ENCODE peak calls at places on chromosomes 7 and 10, in four cellular contexts. One of them, this sample, is unnamed.
A peak's percentile ranks its signal among the peaks of the same experiment; 100 is the strongest.

GRCh38 chr10:19488592-19489280 is 327.5 kb upstream of the PLXDC2 start:
- DNase-seq in CD14-positive monocyte: peak; percentile 38
- DNase-seq in hypothalamus: peak; percentile 24
- DNase-seq in ovary: peak; percentile 59
- DNase-seq in this sample: peak; percentile 48

GRCh38 chr7:90411510-90411909 is 8.2 kb downstream of the CLDN12 start:
- DNase-seq in CD14-positive monocyte: no peak
- DNase-seq in hypothalamus: no peak
- DNase-seq in ovary: no peak
- DNase-seq in this sample: no peak

GRCh38 chr7:22582860-22583640 is 83.1 kb upstream of the STEAP1B start:
- DNase-seq in CD14-positive monocyte: no peak
- DNase-seq in hypothalamus: no peak
- DNase-seq in ovary: no peak
- DNase-seq in this sample: no peak

GRCh38 chr7:51456471-51457060 is 140.0 kb upstream of the COBL start:
- DNase-seq in CD14-positive monocyte: no peak
- DNase-seq in hypothalamus: no peak
- DNase-seq in ovary: no peak
- DNase-seq in this sample: no peak

GRCh38 chr10:3803295-3803883 is 18.4 kb upstream of the KLF6 start:
- DNase-seq in CD14-positive monocyte: peak; percentile 74
- DNase-seq in hypothalamus: no peak
- DNase-seq in ovary: no peak
- DNase-seq in this sample: no peak

GRCh38 chr7:100589341-100589935 is 3.3 kb downstream of the FBXO24 start:
- DNase-seq in CD14-positive monocyte: no peak
- DNase-seq in hypothalamus: no peak
- DNase-seq in ovary: no peak
- DNase-seq in this sample: no peak

GRCh38 chr10:70542565-70542938 is 60.0 kb downstream of the PRF1 start:
- DNase-seq in CD14-positive monocyte: no peak
- DNase-seq in hypothalamus: no peak
- DNase-seq in ovary: no peak
- DNase-seq in this sample: no peak

GRCh38 chr10:131929122-131929845 is 28.5 kb downstream of the PPP2R2D start:
- DNase-seq in CD14-positive monocyte: no peak
- DNase-seq in hypothalamus: no peak
- DNase-seq in ovary: no peak
- DNase-seq in this sample: no peak

GRCh38 chr10:30940279-30940678 is 91.4 kb downstream of the ZNF438 start:
- DNase-seq in CD14-positive monocyte: no peak
- DNase-seq in hypothalamus: no peak
- DNase-seq in ovary: no peak
- DNase-seq in this sample: no peak

GRCh38 chr7:41134242-41134872 is 568.5 kb downstream of the INHBA start:
- DNase-seq in CD14-positive monocyte: no peak
- DNase-seq in hypothalamus: no peak
- DNase-seq in ovary: no peak
- DNase-seq in this sample: no peak

GRCh38 chr7:128405345-128406146 is 4.2 kb downstream of the IMPDH1 start:
- DNase-seq in CD14-positive monocyte: no peak
- DNase-seq in hypothalamus: no peak
- DNase-seq in ovary: peak; percentile 71
- DNase-seq in this sample: peak; percentile 58

GRCh38 chr7:17991866-17992648 is 35.6 kb downstream of the PRPS1L1 start:
- DNase-seq in CD14-positive monocyte: no peak
- DNase-seq in hypothalamus: no peak
- DNase-seq in ovary: no peak
- DNase-seq in this sample: no peak

GRCh38 chr7:19619122-19619521 is 89.7 kb downstream of the POLR1F start:
- DNase-seq in CD14-positive monocyte: no peak
- DNase-seq in hypothalamus: no peak
- DNase-seq in ovary: no peak
- DNase-seq in this sample: no peak

GRCh38 chr7:151239837-151240459 is 7.7 kb downstream of the CHPF2 start:
- DNase-seq in CD14-positive monocyte: no peak
- DNase-seq in hypothalamus: no peak
- DNase-seq in ovary: no peak
- DNase-seq in this sample: no peak

GRCh38 chr10:122703483-122704448 is 4.1 kb upstream of the C10orf120 start:
- DNase-seq in CD14-positive monocyte: no peak
- DNase-seq in hypothalamus: peak; percentile 47
- DNase-seq in ovary: peak; percentile 19
- DNase-seq in this sample: peak; percentile 67

GRCh38 chr7:130189281-130189782 is 15.9 kb downstream of the TMEM209 start:
- DNase-seq in CD14-positive monocyte: no peak
- DNase-seq in hypothalamus: no peak
- DNase-seq in ovary: no peak
- DNase-seq in this sample: no peak

GRCh38 chr10:96017227-96017687 is 26.1 kb upstream of the CCNJ start:
- DNase-seq in CD14-positive monocyte: no peak
- DNase-seq in hypothalamus: no peak
- DNase-seq in ovary: no peak
- DNase-seq in this sample: no peak

GRCh38 chr10:52215745-52216361 is 98.2 kb upstream of the DKK1 start:
- DNase-seq in CD14-positive monocyte: no peak
- DNase-seq in hypothalamus: peak; percentile 1
- DNase-seq in ovary: peak; percentile 29
- DNase-seq in this sample: no peak

GRCh38 chr7:355568-355967 is 65.6 kb downstream of the FOXL3 start:
- DNase-seq in CD14-positive monocyte: no peak
- DNase-seq in hypothalamus: no peak
- DNase-seq in ovary: no peak
- DNase-seq in this sample: no peak

GRCh38 chr7:29146888-29147609 is 712 bp upstream of the CPVL start:
- DNase-seq in CD14-positive monocyte: no peak
- DNase-seq in hypothalamus: no peak
- DNase-seq in ovary: peak; percentile 21
- DNase-seq in this sample: peak; percentile 69

GRCh38 chr10:51860257-51860656 is 160.9 kb upstream of the CSTF2T start:
- DNase-seq in CD14-positive monocyte: no peak
- DNase-seq in hypothalamus: no peak
- DNase-seq in ovary: no peak
- DNase-seq in this sample: no peak

GRCh38 chr10:660413-660979 is 29.0 kb downstream of the DIP2C start:
- DNase-seq in CD14-positive monocyte: no peak
- DNase-seq in hypothalamus: no peak
- DNase-seq in ovary: no peak
- DNase-seq in this sample: no peak

GRCh38 chr7:158865462-158865922 is 9.1 kb downstream of the DYNC2I1 start:
- DNase-seq in CD14-positive monocyte: no peak
- DNase-seq in hypothalamus: no peak
- DNase-seq in ovary: no peak
- DNase-seq in this sample: no peak

GRCh38 chr10:94006591-94007550 is 13.1 kb downstream of the PLCE1 start:
- DNase-seq in CD14-positive monocyte: no peak
- DNase-seq in hypothalamus: no peak
- DNase-seq in ovary: no peak
- DNase-seq in this sample: no peak

GRCh38 chr7:99679400-99680191 is at the start of gene CYP3A5:
- DNase-seq in CD14-positive monocyte: no peak
- DNase-seq in hypothalamus: no peak
- DNase-seq in ovary: no peak
- DNase-seq in this sample: no peak

GRCh38 chr7:128939861-128940410 is 2.2 kb downstream of the IRF5 start:
- DNase-seq in CD14-positive monocyte: no peak
- DNase-seq in hypothalamus: no peak
- DNase-seq in ovary: no peak
- DNase-seq in this sample: no peak

GRCh38 chr10:114821915-114822770 is 563 bp downstream of the FHIP2A start:
- DNase-seq in CD14-positive monocyte: peak; percentile 44
- DNase-seq in hypothalamus: peak; percentile 45
- DNase-seq in ovary: peak; percentile 47
- DNase-seq in this sample: peak; percentile 18

GRCh38 chr7:1175967-1176851 is 16.2 kb upstream of the ZFAND2A start:
- DNase-seq in CD14-positive monocyte: peak; percentile 71
- DNase-seq in hypothalamus: peak; percentile 63
- DNase-seq in ovary: peak; percentile 86
- DNase-seq in this sample: peak; percentile 80

GRCh38 chr7:80218723-80219122 is 84.1 kb downstream of the GNAI1 start:
- DNase-seq in CD14-positive monocyte: no peak
- DNase-seq in hypothalamus: no peak
- DNase-seq in ovary: no peak
- DNase-seq in this sample: no peak

GRCh38 chr7:510782-511281 is 8.8 kb downstream of the PDGFA start:
- DNase-seq in CD14-positive monocyte: no peak
- DNase-seq in hypothalamus: no peak
- DNase-seq in ovary: no peak
- DNase-seq in this sample: peak; percentile 11

GRCh38 chr10:110901954-110902819 is 16.8 kb downstream of the BBIP1 start:
- DNase-seq in CD14-positive monocyte: no peak
- DNase-seq in hypothalamus: no peak
- DNase-seq in ovary: no peak
- DNase-seq in this sample: no peak

GRCh38 chr10:51007781-51008180 is 66.5 kb upstream of the PRKG1 start:
- DNase-seq in CD14-positive monocyte: no peak
- DNase-seq in hypothalamus: no peak
- DNase-seq in ovary: no peak
- DNase-seq in this sample: no peak

GRCh38 chr7:4784799-4785198 is 9.4 kb downstream of the AP5Z1 start:
- DNase-seq in CD14-positive monocyte: no peak
- DNase-seq in hypothalamus: no peak
- DNase-seq in ovary: no peak
- DNase-seq in this sample: peak; percentile 62